ENCODE peak calls at places on chromosomes 6 and 20, in five cellular contexts. O is PC-3, P is thoracic aorta, D is ovary, S is adrenal gland. K is an unnamed sample. For H3K4me1, the result is how much of the 10 kb centered on the place peaks cover.

GRCh38 chr6:112251170-112251945 is 3.0 kb downstream of the LAMA4 start:
- DNase-seq in P (no peak), O (no peak), S (no peak), D (peak), K (no peak)

GRCh38 chr20:46705378-46705729 is 4.1 kb upstream of the SLC2A10 start:
- DNase-seq in P (no peak), O (no peak), D (no peak), S (no peak), K (no peak)

GRCh38 chr20:47785900-47786762 is 850 bp upstream of the SULF2 start:
- DNase-seq in O (peak), D (peak), S (peak), P (no peak), K (peak)

GRCh38 chr6:64037421-64037820 is 401.8 kb downstream of the PHF3 start:
- DNase-seq in O (no peak), S (no peak), P (no peak), D (no peak), K (no peak)

GRCh38 chr20:8602389-8603116 is 466.3 kb upstream of the PLCB4 start:
- DNase-seq in S (no peak), P (no peak), O (no peak), D (no peak), K (no peak)

GRCh38 chr6:166626177-166627038 is 643 bp downstream of the RPS6KA2 start:
- DNase-seq in S (no peak), O (peak), D (peak), P (no peak), K (peak)

GRCh38 chr6:129852257-129852858 is 8.8 kb downstream of the TMEM244 start:
- DNase-seq in D (no peak), O (no peak), P (no peak), S (peak), K (no peak)

GRCh38 chr6:84052204-84052882 is 18.8 kb downstream of the MRAP2 start:
- DNase-seq in O (peak), P (peak), S (peak), D (peak), K (no peak)

GRCh38 chr6:37688088-37688850 is 9.4 kb downstream of the MDGA1 start:
- DNase-seq in P (no peak), D (no peak), O (no peak), S (no peak), K (no peak)

GRCh38 chr6:27720607-27721580 is 191.3 kb downstream of the OR2B2 start:
- DNase-seq in P (no peak), D (no peak), O (peak), S (no peak), K (no peak)

GRCh38 chr6:9697263-9697931 is 717.5 kb downstream of the TFAP2A start:
- DNase-seq in P (no peak), S (no peak), D (no peak), O (no peak), K (no peak)

GRCh38 chr20:32017711-32018251 is 7.5 kb downstream of the CCM2L start:
- DNase-seq in O (peak), S (no peak), P (no peak), D (no peak), K (peak)

GRCh38 chr6:81589465-81590313 is 162.8 kb downstream of the TENT5A start:
- DNase-seq in P (no peak), D (no peak), O (peak), S (no peak), K (no peak)

GRCh38 chr6:5334341-5334740 is 73.0 kb downstream of the FARS2 start:
- DNase-seq in D (no peak), O (no peak), P (no peak), S (no peak), K (no peak)

GRCh38 chr20:44465001-44465560 is 10.6 kb upstream of the TTPAL start:
- DNase-seq in P (no peak), D (no peak), S (no peak), O (peak), K (no peak)

GRCh38 chr20:7665311-7665863 is 274.9 kb downstream of the HAO1 start:
- DNase-seq in S (no peak), D (no peak), P (no peak), O (no peak), K (no peak)

GRCh38 chr6:56959094-56959493 is 4.2 kb downstream of the BEND6 start:
- DNase-seq in O (peak), P (no peak), S (no peak), D (no peak), K (no peak)

GRCh38 chr6:132084811-132085509 is 133.8 kb upstream of the CCN2 start:
- DNase-seq in D (no peak), S (no peak), O (peak), P (no peak), K (no peak)

GRCh38 chr6:129312865-129313264 is 397.1 kb downstream of the ARHGAP18 start:
- DNase-seq in O (peak), D (no peak), S (no peak), P (no peak), K (no peak)

GRCh38 chr6:125810435-125810834 is 19.7 kb downstream of the NCOA7 start:
- DNase-seq in P (no peak), D (no peak), O (no peak), S (no peak), K (no peak)

GRCh38 chr20:51593584-51593983 is 51.1 kb upstream of the NFATC2 start:
- DNase-seq in O (no peak), P (no peak), S (no peak), D (no peak), K (no peak)

DNA sequence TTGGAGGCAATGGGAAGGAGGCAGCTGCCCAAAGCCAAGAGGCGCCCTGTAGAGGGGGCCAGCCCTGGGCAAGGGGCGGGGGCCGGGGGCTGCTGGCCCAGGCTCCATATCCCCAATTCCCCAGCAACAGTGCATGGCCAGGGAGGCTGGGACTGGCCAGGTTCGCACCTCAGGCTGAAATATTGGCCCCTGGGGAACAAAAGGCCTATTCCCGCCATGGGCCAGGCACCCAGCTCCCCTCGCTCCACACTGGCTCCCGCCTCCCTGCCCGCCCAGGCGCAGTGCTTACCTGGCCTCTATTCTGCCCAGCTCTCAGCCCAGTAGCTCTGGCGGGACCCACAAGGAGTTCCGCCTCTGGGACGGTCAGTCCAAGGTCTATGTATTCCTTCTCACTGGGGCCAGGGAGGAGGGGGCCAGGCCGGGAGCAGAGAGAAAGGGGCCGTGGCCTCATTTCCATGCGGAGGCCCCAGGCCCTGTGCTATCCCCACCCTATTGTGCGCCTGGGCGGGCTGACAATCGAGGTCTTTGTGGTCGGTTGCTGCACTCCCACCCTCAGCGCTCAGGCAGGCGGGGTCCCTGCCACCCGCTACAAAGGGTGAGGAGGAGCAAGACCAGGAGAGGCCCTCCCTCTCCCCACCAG is 42.3 kb downstream of the YTHDF1 start:
- DNase-seq in O (no peak), P (no peak), D (no peak), S (no peak), K (no peak)
- H3K4me1 ChIP-seq in O (under half), P (under half), D (under half), S (under half), K (under half)

GRCh38 chr6:135117413-135117968 is 62.9 kb upstream of the HBS1L start:
- DNase-seq in O (no peak), S (no peak), D (no peak), P (no peak), K (no peak)
- H3K4me3 ChIP-seq in O (no peak), S (no peak), D (no peak), P (no peak), K (no peak)

DNA sequence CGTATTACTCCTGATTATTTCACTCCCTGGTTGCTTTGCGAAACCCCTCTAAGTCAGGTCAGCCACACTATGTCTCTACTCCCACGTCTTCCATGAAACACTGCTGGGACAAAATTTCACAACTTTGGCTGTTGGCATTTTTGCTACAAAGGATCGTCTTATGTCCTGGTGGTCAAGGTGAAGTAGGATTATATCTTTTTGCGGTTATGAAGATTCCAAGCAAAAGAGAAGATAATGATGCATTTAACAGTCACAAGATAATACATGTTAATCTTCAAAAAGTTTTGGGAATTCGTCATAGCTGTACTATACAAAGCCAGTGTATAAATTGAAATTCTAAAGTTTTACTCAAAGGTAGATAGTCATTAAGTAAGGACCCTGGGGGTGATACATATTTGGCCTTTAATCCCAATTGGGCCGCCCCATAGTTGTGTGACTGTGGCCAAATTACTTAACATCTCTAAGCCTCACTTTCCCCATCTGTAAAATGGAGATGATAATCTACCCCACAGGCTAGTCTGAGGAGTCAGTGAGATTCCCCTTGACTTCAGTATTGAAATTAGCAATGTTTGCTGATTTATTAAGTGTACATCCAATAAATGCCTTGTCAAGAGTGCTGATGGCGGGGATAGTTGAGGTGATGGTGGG is 212.1 kb downstream of the ARID1B start:
- DNase-seq in D (no peak), O (no peak), S (no peak), P (no peak), K (no peak)
- H3K4me1 ChIP-seq in D (under half), O (under half), S (under half), P (under half), K (under half)

GRCh38 chr6:158852312-158853071 is 33.3 kb upstream of the EZR start:
- DNase-seq in P (no peak), S (no peak), D (no peak), O (no peak), K (no peak)

GRCh38 chr6:158853072-158853871 is 34.1 kb upstream of the EZR start:
- DNase-seq in D (peak), S (peak), O (peak), P (peak), K (peak)

GRCh38 chr6:158856261-158856660 is 37.1 kb upstream of the EZR start:
- DNase-seq in D (no peak), S (no peak), P (no peak), O (no peak), K (no peak)

GRCh38 chr6:158854214-158855101 is 35.3 kb upstream of the EZR start:
- DNase-seq in S (no peak), O (peak), D (no peak), P (no peak), K (no peak)

DNA sequence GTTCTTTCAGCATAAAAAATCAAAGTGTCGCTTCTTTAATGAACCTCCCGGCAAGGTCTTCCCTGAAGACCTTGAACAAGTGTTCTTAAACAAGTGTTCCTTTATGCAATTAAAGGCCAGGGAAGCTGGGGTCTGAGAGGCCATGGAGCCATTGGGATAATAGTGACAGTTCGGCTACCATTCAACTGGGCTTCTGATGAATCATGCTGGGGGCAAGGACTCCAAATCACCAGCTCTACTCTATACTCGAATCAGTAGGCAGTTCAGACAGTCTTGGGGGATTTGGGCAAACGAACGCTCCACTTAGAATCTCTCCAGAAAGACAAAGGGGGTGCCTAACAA is 34.7 kb upstream of the EZR start:
- DNase-seq in P (no peak), O (no peak), S (no peak), D (no peak), K (no peak)
- H3K4me3 ChIP-seq in P (no peak), O (peak), S (no peak), D (no peak), K (no peak)

DNA sequence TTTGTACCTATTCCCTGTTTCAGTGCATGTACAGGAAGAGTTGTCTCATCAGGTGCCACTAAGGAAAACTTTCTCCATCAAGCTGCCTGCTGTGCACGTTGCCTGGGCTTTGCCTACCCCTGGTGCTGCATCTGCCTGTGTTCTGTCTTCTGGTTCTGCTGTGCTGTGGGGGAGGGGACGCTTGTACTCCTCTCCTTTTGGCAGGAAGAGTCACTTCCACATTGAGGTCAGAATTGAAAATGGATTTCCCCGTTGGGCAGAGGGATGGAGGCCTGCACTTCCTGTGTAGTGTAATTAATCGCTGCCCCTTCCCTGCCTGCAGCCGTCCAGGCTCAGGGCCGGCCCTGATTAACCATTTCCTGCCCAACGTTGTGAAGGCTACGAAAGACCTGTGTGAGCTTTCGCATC is 153.3 kb downstream of the SCML4 start:
- DNase-seq in S (peak), O (peak), D (peak), P (no peak), K (peak)
- H3K4me1 ChIP-seq in S (under half), O (under half), D (under half), P (under half), K (under half)

DNA sequence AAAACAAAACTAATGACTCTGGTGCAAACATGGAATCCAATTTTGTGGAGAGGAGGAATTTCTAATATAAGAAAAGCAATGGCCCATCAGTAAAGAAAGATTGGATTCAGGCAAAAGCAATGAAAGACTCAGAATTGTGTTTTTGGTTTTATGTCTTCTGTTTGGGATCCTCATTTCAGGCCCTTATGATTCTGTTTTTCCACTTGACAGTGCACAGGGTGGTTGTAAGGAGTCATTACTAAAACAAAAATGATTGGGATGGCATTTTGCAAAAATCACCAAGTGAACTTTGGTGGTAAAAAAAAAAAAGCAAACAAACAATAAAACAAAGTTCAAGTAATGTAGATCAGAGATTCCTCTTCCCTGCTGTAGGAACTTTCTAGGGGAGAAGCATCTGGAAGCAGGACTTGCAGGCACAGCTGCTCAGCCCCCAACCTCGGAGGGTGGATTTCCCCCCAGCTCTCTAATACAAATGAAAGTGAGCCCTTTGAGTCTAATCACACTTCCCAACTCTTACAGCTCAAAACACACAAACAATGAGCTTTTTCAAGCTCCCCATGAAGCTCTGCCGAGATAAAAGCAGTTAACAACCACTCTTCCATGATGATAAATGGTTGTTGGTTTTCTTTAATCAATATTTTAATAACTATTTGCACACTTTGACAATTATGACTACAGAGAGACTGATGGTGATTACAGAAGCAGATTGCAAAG is 177.7 kb downstream of the ZDHHC14 start:
- DNase-seq in D (no peak), O (no peak), S (no peak), P (no peak), K (no peak)
- H3K4me3 ChIP-seq in D (no peak), O (no peak), S (no peak), P (no peak), K (no peak)

DNA sequence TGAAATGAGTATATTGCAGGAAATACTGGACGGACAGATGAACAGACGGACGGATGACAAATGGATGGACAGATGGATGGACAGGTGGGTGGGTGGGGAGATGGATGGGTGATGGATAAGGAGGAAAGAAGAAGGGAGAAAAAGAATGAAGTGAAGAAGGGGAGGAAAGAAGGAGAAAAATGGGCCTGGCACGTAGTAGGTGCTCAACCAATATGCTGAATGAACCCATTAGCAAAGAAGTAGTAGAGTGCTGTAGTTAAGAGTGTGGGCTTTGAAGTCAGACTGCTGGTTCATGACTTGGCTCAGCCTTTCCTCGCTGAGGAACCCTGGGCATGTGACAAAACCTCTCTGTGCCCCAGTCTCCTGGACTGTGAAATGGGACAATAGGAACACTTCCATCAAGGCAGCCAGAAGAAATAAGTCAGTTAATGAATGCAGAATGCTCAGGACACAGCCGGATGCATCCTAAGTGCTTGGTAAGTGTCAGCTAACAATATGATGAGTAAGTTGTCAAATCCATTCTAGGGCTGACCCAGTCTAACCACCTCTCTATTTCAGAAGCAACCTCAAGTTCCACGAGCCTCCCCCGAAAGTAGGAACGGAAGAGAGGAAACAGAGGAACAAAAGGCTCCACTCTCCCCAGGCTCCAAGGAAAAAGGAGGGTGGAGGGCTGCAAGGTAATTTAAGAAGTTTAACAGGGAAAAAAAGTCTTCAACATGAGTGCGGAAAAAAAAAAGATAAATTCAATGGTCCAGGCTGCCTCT is 37.8 kb downstream of the PREX1 start:
- DNase-seq in S (no peak), P (no peak), O (no peak), D (no peak), K (no peak)
- H3K4me1 ChIP-seq in S (under half), P (under half), O (under half), D (under half), K (under half)

GRCh38 chr20:58182521-58183140 is 45.8 kb downstream of the ANKRD60 start:
- DNase-seq in O (no peak), D (no peak), S (no peak), P (no peak), K (no peak)

GRCh38 chr20:58177799-58178198 is 50.7 kb downstream of the ANKRD60 start:
- DNase-seq in O (no peak), D (no peak), S (no peak), P (no peak), K (no peak)

GRCh38 chr20:58179083-58179431 is 49.4 kb downstream of the ANKRD60 start:
- DNase-seq in S (no peak), O (no peak), D (no peak), P (no peak), K (no peak)

GRCh38 chr20:58175836-58176235 is 52.6 kb downstream of the ANKRD60 start:
- DNase-seq in D (no peak), O (no peak), S (no peak), P (no peak), K (no peak)

DNA sequence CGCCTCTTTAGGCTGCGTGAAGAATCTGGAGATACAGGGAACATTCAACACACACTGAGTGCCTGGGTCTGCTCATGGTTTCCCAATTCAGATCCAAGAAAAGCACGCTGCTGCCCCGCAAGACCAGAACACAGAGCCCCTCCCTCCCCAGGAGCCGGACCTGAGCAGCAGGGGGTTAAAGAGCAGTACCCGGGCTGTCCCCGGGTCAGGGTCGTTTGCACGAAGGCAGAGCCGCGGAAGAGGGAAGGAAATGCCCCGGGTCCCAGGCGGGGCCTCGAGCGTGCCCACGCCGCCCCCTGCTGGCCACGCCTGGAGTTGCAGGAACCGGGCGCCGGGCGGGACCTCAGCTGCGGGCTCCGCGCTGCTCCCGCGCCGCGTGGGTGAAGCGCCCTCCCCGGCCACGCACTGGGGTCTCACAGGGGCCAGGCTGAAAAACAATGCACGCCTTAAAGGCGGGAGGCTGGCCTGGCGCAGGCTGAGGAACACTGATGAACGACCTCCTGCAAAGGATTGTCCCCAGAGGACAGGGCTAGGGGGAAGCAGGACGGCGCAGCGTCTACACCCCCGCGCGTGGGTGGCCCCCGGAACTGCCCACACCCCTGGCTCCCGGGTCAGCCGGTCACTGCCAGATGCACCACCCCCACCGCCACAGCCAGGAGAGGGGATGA is 48.9 kb downstream of the ANKRD60 start:
- DNase-seq in P (no peak), O (peak), D (peak), S (no peak), K (peak)
- H3K4me3 ChIP-seq in P (peak), O (peak), D (peak), S (no peak), K (no peak)

DNA sequence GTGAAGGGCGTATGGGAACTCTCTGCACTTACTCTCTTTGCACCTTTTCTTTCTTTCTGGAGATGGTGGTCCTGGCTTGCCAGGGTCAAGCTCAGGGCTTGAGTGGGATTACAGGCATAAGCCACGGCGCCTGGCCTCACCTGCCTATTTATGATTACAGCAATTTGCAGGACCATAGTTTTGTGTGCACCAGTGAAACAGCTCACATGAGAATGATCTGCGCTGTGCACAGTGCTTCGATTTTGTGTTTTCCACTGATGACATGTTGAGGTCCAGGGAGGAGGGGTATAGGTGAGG is 40.3 kb downstream of the RBM38 start:
- DNase-seq in D (no peak), P (no peak), O (no peak), S (no peak), K (no peak)
- H3K4me1 ChIP-seq in D (under half), P (under half), O (under half), S (under half), K (under half)

K was measured in lung.